ENCODE peak calls at places on chromosomes 4 and X, in six cellular contexts. One of them, this sample, is unnamed.

GRCh38 chr4:109548655-109549054 is 11.4 kb upstream of the MCUB start:
- DNase-seq in chondrocyte: no peak
- DNase-seq in renal cortical epithelial cell: peak
- DNase-seq in caudate nucleus: no peak
- DNase-seq in T-helper 1 cell: peak
- DNase-seq in IMR-90: peak
- DNase-seq in this sample: no peak

GRCh38 chr4:124726269-124726668 is 13.7 kb upstream of the ANKRD50 start:
- DNase-seq in chondrocyte: no peak
- DNase-seq in T-helper 1 cell: no peak
- DNase-seq in renal cortical epithelial cell: no peak
- DNase-seq in caudate nucleus: no peak
- DNase-seq in IMR-90: no peak
- DNase-seq in this sample: no peak

GRCh38 chr4:152850377-152850776 is 70.6 kb downstream of the ARFIP1 start:
- DNase-seq in chondrocyte: no peak
- DNase-seq in T-helper 1 cell: peak
- DNase-seq in IMR-90: peak
- DNase-seq in caudate nucleus: no peak
- DNase-seq in renal cortical epithelial cell: peak
- DNase-seq in this sample: no peak

GRCh38 chr4:184446132-184446531 is 28.2 kb downstream of the IRF2 start:
- DNase-seq in chondrocyte: no peak
- DNase-seq in caudate nucleus: no peak
- DNase-seq in renal cortical epithelial cell: no peak
- DNase-seq in T-helper 1 cell: no peak
- DNase-seq in IMR-90: no peak
- DNase-seq in this sample: no peak

GRCh38 chr4:142088906-142089305 is 452.5 kb downstream of the IL15 start:
- DNase-seq in renal cortical epithelial cell: peak
- DNase-seq in chondrocyte: no peak
- DNase-seq in T-helper 1 cell: no peak
- DNase-seq in IMR-90: peak
- DNase-seq in caudate nucleus: no peak
- DNase-seq in this sample: no peak

GRCh38 chr4:76308548-76308947 is 2.0 kb downstream of the STBD1 start:
- DNase-seq in IMR-90: no peak
- DNase-seq in caudate nucleus: no peak
- DNase-seq in T-helper 1 cell: no peak
- DNase-seq in renal cortical epithelial cell: no peak
- DNase-seq in chondrocyte: no peak
- DNase-seq in this sample: no peak

GRCh38 chr4:44447563-44448504 is 775 bp downstream of the KCTD8 start:
- DNase-seq in caudate nucleus: peak
- DNase-seq in renal cortical epithelial cell: no peak
- DNase-seq in IMR-90: no peak
- DNase-seq in T-helper 1 cell: peak
- DNase-seq in chondrocyte: peak
- DNase-seq in this sample: no peak

GRCh38 chr4:53043900-53044650 is 182.0 kb downstream of the RASL11B start:
- DNase-seq in caudate nucleus: no peak
- DNase-seq in T-helper 1 cell: no peak
- DNase-seq in chondrocyte: no peak
- DNase-seq in IMR-90: no peak
- DNase-seq in renal cortical epithelial cell: peak
- DNase-seq in this sample: no peak

GRCh38 chrX:40531056-40531826 is 49.5 kb upstream of the ATP6AP2 start:
- DNase-seq in caudate nucleus: no peak
- DNase-seq in renal cortical epithelial cell: peak
- DNase-seq in IMR-90: no peak
- DNase-seq in chondrocyte: no peak
- DNase-seq in T-helper 1 cell: no peak
- DNase-seq in this sample: no peak

GRCh38 chr4:25299476-25300203 is 12.9 kb upstream of the ZCCHC4 start:
- DNase-seq in renal cortical epithelial cell: peak
- DNase-seq in caudate nucleus: no peak
- DNase-seq in T-helper 1 cell: no peak
- DNase-seq in IMR-90: no peak
- DNase-seq in chondrocyte: no peak
- DNase-seq in this sample: no peak

GRCh38 chr4:161990721-161991120 is 173.1 kb downstream of the FSTL5 start:
- DNase-seq in chondrocyte: no peak
- DNase-seq in T-helper 1 cell: no peak
- DNase-seq in renal cortical epithelial cell: no peak
- DNase-seq in caudate nucleus: no peak
- DNase-seq in IMR-90: no peak
- DNase-seq in this sample: no peak

GRCh38 chr4:33086351-33086900 is 2366.3 kb downstream of the PCDH7 start:
- DNase-seq in renal cortical epithelial cell: no peak
- DNase-seq in T-helper 1 cell: no peak
- DNase-seq in IMR-90: no peak
- DNase-seq in caudate nucleus: no peak
- DNase-seq in chondrocyte: no peak
- DNase-seq in this sample: no peak

GRCh38 chr4:47032405-47033106 is 1.2 kb downstream of the GABRB1 start:
- DNase-seq in renal cortical epithelial cell: no peak
- DNase-seq in chondrocyte: peak
- DNase-seq in IMR-90: peak
- DNase-seq in caudate nucleus: peak
- DNase-seq in T-helper 1 cell: peak
- DNase-seq in this sample: no peak

GRCh38 chrX:17414839-17415238 is 39.8 kb downstream of the NHS start:
- DNase-seq in renal cortical epithelial cell: no peak
- DNase-seq in T-helper 1 cell: no peak
- DNase-seq in caudate nucleus: no peak
- DNase-seq in IMR-90: no peak
- DNase-seq in chondrocyte: no peak
- DNase-seq in this sample: no peak

GRCh38 chr4:181569553-181569952 is 673.6 kb upstream of the TENM3 start:
- DNase-seq in renal cortical epithelial cell: peak
- DNase-seq in caudate nucleus: no peak
- DNase-seq in T-helper 1 cell: no peak
- DNase-seq in IMR-90: peak
- DNase-seq in chondrocyte: no peak
- DNase-seq in this sample: no peak

GRCh38 chr4:1234811-1235292 is 14.1 kb downstream of the CTBP1 start:
- DNase-seq in IMR-90: no peak
- DNase-seq in caudate nucleus: no peak
- DNase-seq in renal cortical epithelial cell: no peak
- DNase-seq in T-helper 1 cell: no peak
- DNase-seq in chondrocyte: peak
- DNase-seq in this sample: no peak

GRCh38 chr4:187184513-187184912 is 460.9 kb upstream of the FAT1 start:
- DNase-seq in chondrocyte: no peak
- DNase-seq in renal cortical epithelial cell: peak
- DNase-seq in IMR-90: no peak
- DNase-seq in T-helper 1 cell: no peak
- DNase-seq in caudate nucleus: no peak
- DNase-seq in this sample: no peak

GRCh38 chrX:40273356-40274050 is 175.7 kb upstream of the BCOR start:
- DNase-seq in IMR-90: peak
- DNase-seq in chondrocyte: no peak
- DNase-seq in renal cortical epithelial cell: no peak
- DNase-seq in T-helper 1 cell: no peak
- DNase-seq in caudate nucleus: no peak
- DNase-seq in this sample: no peak

GRCh38 chr4:119730644-119730995 is 102.0 kb upstream of the PDE5A start:
- DNase-seq in chondrocyte: no peak
- DNase-seq in T-helper 1 cell: no peak
- DNase-seq in caudate nucleus: no peak
- DNase-seq in renal cortical epithelial cell: no peak
- DNase-seq in IMR-90: peak
- DNase-seq in this sample: no peak

GRCh38 chr4:105837037-105837436 is 58.2 kb upstream of the NPNT start:
- DNase-seq in T-helper 1 cell: no peak
- DNase-seq in IMR-90: no peak
- DNase-seq in renal cortical epithelial cell: no peak
- DNase-seq in chondrocyte: no peak
- DNase-seq in caudate nucleus: no peak
- DNase-seq in this sample: no peak

GRCh38 chr4:37648084-37648817 is 37.9 kb downstream of the RELL1 start:
- DNase-seq in T-helper 1 cell: no peak
- DNase-seq in chondrocyte: no peak
- DNase-seq in renal cortical epithelial cell: peak
- DNase-seq in caudate nucleus: no peak
- DNase-seq in IMR-90: peak
- DNase-seq in this sample: no peak

GRCh38 chrX:85627363-85627762 is 247.9 kb upstream of the POF1B start:
- DNase-seq in chondrocyte: no peak
- DNase-seq in renal cortical epithelial cell: no peak
- DNase-seq in IMR-90: peak
- DNase-seq in T-helper 1 cell: no peak
- DNase-seq in caudate nucleus: no peak
- DNase-seq in this sample: no peak

GRCh38 chr4:182225257-182225852 is 17.8 kb upstream of the TENM3 start:
- DNase-seq in IMR-90: no peak
- DNase-seq in caudate nucleus: no peak
- DNase-seq in renal cortical epithelial cell: no peak
- DNase-seq in T-helper 1 cell: no peak
- DNase-seq in chondrocyte: no peak
- DNase-seq in this sample: no peak

GRCh38 chr4:85474818-85475630 is at the start of gene ARHGAP24:
- DNase-seq in caudate nucleus: peak
- DNase-seq in T-helper 1 cell: peak
- DNase-seq in chondrocyte: no peak
- DNase-seq in IMR-90: peak
- DNase-seq in renal cortical epithelial cell: peak
- DNase-seq in this sample: no peak

GRCh38 chrX:155747520-155747919 is 133.6 kb upstream of the VAMP7 start:
- DNase-seq in chondrocyte: no peak
- DNase-seq in caudate nucleus: no peak
- DNase-seq in renal cortical epithelial cell: peak
- DNase-seq in T-helper 1 cell: no peak
- DNase-seq in IMR-90: no peak
- DNase-seq in this sample: no peak

GRCh38 chrX:12741416-12741815 is 49.8 kb upstream of the PRPS2 start:
- DNase-seq in T-helper 1 cell: no peak
- DNase-seq in renal cortical epithelial cell: peak
- DNase-seq in IMR-90: no peak
- DNase-seq in caudate nucleus: no peak
- DNase-seq in chondrocyte: no peak
- DNase-seq in this sample: no peak

GRCh38 chrX:137431693-137432488 is 134.0 kb upstream of the ZIC3 start:
- DNase-seq in chondrocyte: no peak
- DNase-seq in caudate nucleus: no peak
- DNase-seq in T-helper 1 cell: no peak
- DNase-seq in IMR-90: no peak
- DNase-seq in renal cortical epithelial cell: no peak
- DNase-seq in this sample: no peak

GRCh38 chr4:1208970-1209704 is 36.8 kb upstream of the SPON2 start:
- DNase-seq in IMR-90: peak
- DNase-seq in chondrocyte: peak
- DNase-seq in renal cortical epithelial cell: no peak
- DNase-seq in T-helper 1 cell: no peak
- DNase-seq in caudate nucleus: no peak
- DNase-seq in this sample: no peak

GRCh38 chr4:8283631-8284121 is 14.1 kb downstream of the HTRA3 start:
- DNase-seq in T-helper 1 cell: no peak
- DNase-seq in chondrocyte: peak
- DNase-seq in IMR-90: no peak
- DNase-seq in caudate nucleus: no peak
- DNase-seq in renal cortical epithelial cell: no peak
- DNase-seq in this sample: no peak

GRCh38 chr4:188198980-188199792 is 59.9 kb downstream of the TRIML1 start:
- DNase-seq in caudate nucleus: no peak
- DNase-seq in T-helper 1 cell: no peak
- DNase-seq in chondrocyte: no peak
- DNase-seq in IMR-90: no peak
- DNase-seq in renal cortical epithelial cell: no peak
- DNase-seq in this sample: no peak

GRCh38 chr4:64857198-64857597 is 447.9 kb upstream of the TECRL start:
- DNase-seq in caudate nucleus: no peak
- DNase-seq in T-helper 1 cell: no peak
- DNase-seq in chondrocyte: no peak
- DNase-seq in IMR-90: no peak
- DNase-seq in renal cortical epithelial cell: peak
- DNase-seq in this sample: no peak

GRCh38 chr4:146159384-146160058 is 16.0 kb upstream of the LSM6 start:
- DNase-seq in caudate nucleus: no peak
- DNase-seq in T-helper 1 cell: no peak
- DNase-seq in IMR-90: no peak
- DNase-seq in chondrocyte: no peak
- DNase-seq in renal cortical epithelial cell: no peak
- DNase-seq in this sample: no peak

GRCh38 chr4:74583757-74584156 is 138.8 kb downstream of the AREG start:
- DNase-seq in T-helper 1 cell: no peak
- DNase-seq in renal cortical epithelial cell: peak
- DNase-seq in IMR-90: peak
- DNase-seq in chondrocyte: no peak
- DNase-seq in caudate nucleus: no peak
- DNase-seq in this sample: no peak

GRCh38 chrX:71976753-71977152 is 66.1 kb downstream of the NHSL2 start:
- DNase-seq in caudate nucleus: no peak
- DNase-seq in T-helper 1 cell: no peak
- DNase-seq in renal cortical epithelial cell: peak
- DNase-seq in chondrocyte: no peak
- DNase-seq in IMR-90: no peak
- DNase-seq in this sample: no peak

GRCh38 chrX:16472345-16472744 is 177.6 kb upstream of the S100G start:
- DNase-seq in chondrocyte: no peak
- DNase-seq in IMR-90: no peak
- DNase-seq in caudate nucleus: no peak
- DNase-seq in renal cortical epithelial cell: no peak
- DNase-seq in T-helper 1 cell: peak
- DNase-seq in this sample: no peak

GRCh38 chr4:77044458-77045124 is 31.2 kb downstream of the CCNI start:
- DNase-seq in chondrocyte: no peak
- DNase-seq in T-helper 1 cell: peak
- DNase-seq in renal cortical epithelial cell: peak
- DNase-seq in IMR-90: peak
- DNase-seq in caudate nucleus: no peak
- DNase-seq in this sample: no peak

GRCh38 chr4:40323866-40324265 is 11.3 kb upstream of the CHRNA9 start:
- DNase-seq in renal cortical epithelial cell: no peak
- DNase-seq in caudate nucleus: no peak
- DNase-seq in chondrocyte: no peak
- DNase-seq in T-helper 1 cell: no peak
- DNase-seq in IMR-90: no peak
- DNase-seq in this sample: no peak

This sample was measured in naive thymus-derived CD8-positive, alpha-beta T cell.